ENCODE peak calls at places on chromosomes 13 and 19, in nine cellular contexts. M is stimulated activated CD8-positive, alpha-beta memory T cell treated with anti-CD3 and anti-CD28 coated beads, Interleukin-4, amount 100 ng/mL, for 4 hours; A is stimulated activated CD4-positive, alpha-beta T cell treated with anti-CD3 and anti-CD28 coated beads, Interleukin-12 subunit alpha, Interleukin-12 subunit beta, amount 100 ng/mL, for 4 hours; V is HAP-1; K is H54; F is MCF 10A; Y is activated CD8-positive, alpha-beta memory T cell treated with anti-CD3 and anti-CD28 coated beads, Interleukin-2, amount 50 U/mL, for 4 hours; T is endothelial cell; Q is T-cell. D is an unnamed sample.

GRCh38 chr19:47371269-47371668 is 22.2 kb downstream of the DHX34 start:
- DNase-seq in Y (no peak), T (no peak), A (no peak), M (no peak), K (no peak), Q (no peak), F (no peak), V (no peak), D (no peak)

GRCh38 chr19:13072206-13072898 is 30.3 kb downstream of the LYL1 start:
- DNase-seq in Y (no peak), T (no peak), F (no peak), V (no peak), K (no peak), Q (no peak), A (no peak), M (no peak), D (no peak)

GRCh38 chr19:16027528-16027927 is 48.8 kb upstream of the TPM4 start:
- DNase-seq in F (no peak), K (no peak), Y (no peak), A (no peak), Q (no peak), T (no peak), M (no peak), V (no peak), D (no peak)

GRCh38 chr13:70188567-70188966 is 80.3 kb upstream of the KLHL1 start:
- DNase-seq in F (no peak), M (no peak), A (no peak), K (no peak), Q (no peak), V (no peak), T (no peak), Y (no peak), D (no peak)

GRCh38 chr13:57632276-57633140 is 964 bp downstream of the PCDH17 start:
- DNase-seq in Y (no peak), A (no peak), V (no peak), M (no peak), K (no peak), F (no peak), T (peak; percentile 39), Q (no peak), D (peak; percentile 2)

GRCh38 chr13:110644892-110645521 is 29.7 kb downstream of the NAXD start:
- DNase-seq in Y (peak; percentile 26), Q (peak; percentile 50), M (no peak), V (peak; percentile 56), T (peak; percentile 70), F (no peak), K (no peak), A (no peak), D (peak; percentile 79)

GRCh38 chr19:56712609-56713008 is 41.1 kb upstream of the ZNF835 start:
- DNase-seq in V (no peak), Q (no peak), Y (no peak), F (no peak), T (no peak), A (no peak), M (no peak), K (no peak), D (no peak)

GRCh38 chr13:29524176-29524575 is 71.3 kb downstream of the SLC7A1 start:
- DNase-seq in M (no peak), V (no peak), F (no peak), Y (no peak), K (no peak), T (no peak), Q (no peak), A (no peak), D (no peak)

GRCh38 chr13:39448831-39449230 is 154.2 kb downstream of the LHFPL6 start:
- DNase-seq in K (no peak), M (no peak), V (peak; percentile 70), Y (no peak), F (no peak), A (no peak), Q (no peak), T (no peak), D (no peak)

GRCh38 chr13:21014666-21015170 is 46.7 kb downstream of the LATS2 start:
- DNase-seq in A (no peak), K (no peak), T (no peak), Q (no peak), V (no peak), F (peak; percentile 51), M (no peak), Y (no peak), D (peak; percentile 72)

GRCh38 chr13:33188093-33188882 is 97.3 kb downstream of the STARD13 start:
- DNase-seq in T (no peak), M (no peak), F (peak; percentile 27), Y (no peak), K (no peak), A (no peak), Q (no peak), V (no peak), D (no peak)

GRCh38 chr19:30089086-30089665 is 147.1 kb downstream of the URI1 start:
- DNase-seq in V (no peak), F (no peak), Y (no peak), K (no peak), A (no peak), M (no peak), Q (no peak), T (no peak), D (no peak)

GRCh38 chr13:108728370-108728769 is 99.0 kb downstream of the MYO16 start:
- DNase-seq in M (no peak), F (no peak), K (peak; percentile 4), V (no peak), T (peak; percentile 9), Y (no peak), Q (no peak), A (no peak), D (no peak)

GRCh38 chr13:48580185-48580803 is 47.4 kb upstream of the RCBTB2 start:
- DNase-seq in Y (peak; percentile 79), F (peak; percentile 75), Q (peak; percentile 69), A (peak; percentile 70), M (peak; percentile 38), V (peak; percentile 85), T (peak; percentile 82), K (no peak), D (peak; percentile 26)

GRCh38 chr19:9406798-9407352 is 28.5 kb downstream of the ZNF266 start:
- DNase-seq in V (no peak), F (no peak), Q (peak; percentile 14), M (peak; percentile 2), K (peak; percentile 61), Y (peak; percentile 33), T (no peak), A (peak; percentile 55), D (peak; percentile 93)

GRCh38 chr19:46373573-46374359 is 26.9 kb downstream of the PPP5C start:
- DNase-seq in Y (no peak), F (peak; percentile 100), M (no peak), T (no peak), A (no peak), V (no peak), Q (no peak), K (peak; percentile 78), D (peak; percentile 56)

GRCh38 chr19:42246143-42246868 is 3.9 kb upstream of the GSK3A start:
- DNase-seq in F (peak; percentile 82), V (peak; percentile 62), A (no peak), M (no peak), K (peak; percentile 87), T (peak; percentile 62), Q (no peak), Y (no peak), D (peak; percentile 88)

GRCh38 chr13:74009100-74009668 is 125.0 kb downstream of the KLF12 start:
- DNase-seq in Q (no peak), V (no peak), M (no peak), F (no peak), T (no peak), A (no peak), K (no peak), Y (no peak), D (no peak)

GRCh38 chr19:49447485-49448431 is 3.9 kb downstream of the PIH1D1 start:
- DNase-seq in M (no peak), Q (no peak), K (no peak), A (no peak), T (no peak), Y (no peak), V (peak; percentile 83), F (peak; percentile 26), D (no peak)

GRCh38 chr13:46963874-46964273 is 67.0 kb upstream of the HTR2A start:
- DNase-seq in K (no peak), V (no peak), M (no peak), Q (no peak), Y (no peak), T (no peak), F (no peak), A (no peak), D (no peak)

GRCh38 chr19:43562698-43563241 is 12.6 kb downstream of the XRCC1 start:
- DNase-seq in Q (peak; percentile 80), K (peak; percentile 93), Y (peak; percentile 70), A (peak; percentile 50), F (peak; percentile 86), T (no peak), M (peak; percentile 68), V (no peak), D (peak; percentile 42)

GRCh38 chr19:55376381-55376933 is at the start of gene TMEM190:
- DNase-seq in Q (no peak), V (peak; percentile 56), A (no peak), K (no peak), F (peak; percentile 25), T (no peak), M (no peak), Y (no peak), D (no peak)

GRCh38 chr19:46761418-46761831 is 15.2 kb upstream of the STRN4 start:
- DNase-seq in V (no peak), T (no peak), A (no peak), Y (no peak), K (no peak), M (no peak), F (no peak), Q (no peak), D (no peak)

GRCh38 chr13:78621086-78621485 is 17.7 kb upstream of the POU4F1 start:
- DNase-seq in V (no peak), Q (no peak), M (no peak), K (no peak), F (no peak), Y (no peak), T (no peak), A (no peak), D (no peak)

GRCh38 chr13:35704331-35704730 is 227.8 kb upstream of the MAB21L1 start:
- DNase-seq in Q (no peak), A (no peak), V (no peak), F (no peak), T (no peak), Y (no peak), K (no peak), M (no peak), D (no peak)

GRCh38 chr13:22505489-22505888 is 675.3 kb upstream of the SGCG start:
- DNase-seq in T (no peak), Q (no peak), F (no peak), A (no peak), K (no peak), Y (no peak), M (no peak), V (no peak), D (peak; percentile 11)

GRCh38 chr19:13841339-13842293 is 35.3 kb upstream of the NANOS3 start:
- DNase-seq in F (peak; percentile 91), A (no peak), K (no peak), V (peak; percentile 54), Y (peak; percentile 43), T (no peak), Q (no peak), M (no peak), D (peak; percentile 54)

GRCh38 chr13:111789011-111789410 is 277.9 kb upstream of the SOX1 start:
- DNase-seq in Q (no peak), T (no peak), Y (no peak), K (no peak), M (no peak), A (no peak), V (no peak), F (no peak), D (peak; percentile 2)

GRCh38 chr19:40502081-40502480 is 35.3 kb downstream of the SPTBN4 start:
- DNase-seq in T (no peak), M (no peak), F (no peak), Y (no peak), V (no peak), A (no peak), Q (no peak), K (no peak), D (no peak)

GRCh38 chr19:55605637-55606470 is at the start of gene ZNF865:
- DNase-seq in M (no peak), F (peak; percentile 87), K (peak; percentile 99), Q (peak; percentile 62), Y (peak; percentile 67), V (peak; percentile 90), T (peak; percentile 71), A (peak; percentile 62), D (peak; percentile 85)

GRCh38 chr19:50967924-50968708 is 1.3 kb downstream of the KLK6 start:
- DNase-seq in K (no peak), Y (no peak), F (no peak), T (no peak), A (no peak), M (no peak), V (no peak), Q (no peak), D (no peak)